ENCODE peak calls at places on chromosomes 13 and 19, in four cellular contexts. K is left lung, A is BJ, Y is A673. G is an unnamed sample.

GRCh38 chr13:79051472-79051871 is 354.6 kb downstream of the RBM26 start:
- DNase-seq in K (no peak), A (no peak), Y (no peak), G (no peak)

GRCh38 chr13:28492527-28493367 is 2.2 kb downstream of the FLT1 start:
- DNase-seq in K (no peak), A (peak), Y (no peak), G (no peak)

GRCh38 chr13:93045836-93046235 is 180.8 kb upstream of the GPC6 start:
- DNase-seq in K (no peak), A (no peak), Y (no peak), G (no peak)

GRCh38 chr19:17931532-17932191 is 1.2 kb upstream of the CCDC124 start:
- DNase-seq in K (no peak), A (no peak), Y (no peak), G (no peak)

GRCh38 chr13:111129465-111130110 is 14.5 kb downstream of the ARHGEF7 start:
- DNase-seq in K (no peak), A (no peak), Y (no peak), G (no peak)

GRCh38 chr13:21637296-21637695 is 33.3 kb upstream of the MICU2 start:
- DNase-seq in K (peak), A (no peak), Y (no peak), G (peak)

GRCh38 chr19:55166530-55167268 is at the start of gene DNAAF3:
- DNase-seq in K (peak), A (peak), Y (peak), G (peak)

GRCh38 chr13:111845621-111846351 is 221.2 kb upstream of the SOX1 start:
- DNase-seq in K (peak), A (no peak), Y (no peak), G (no peak)

GRCh38 chr19:19582471-19582870 is 36.0 kb downstream of the PBX4 start:
- DNase-seq in K (peak), A (no peak), Y (no peak), G (no peak)

GRCh38 chr13:67048084-67048792 is 181.9 kb downstream of the PCDH9 start:
- DNase-seq in K (no peak), A (peak), Y (no peak), G (peak)

GRCh38 chr13:106143930-106144709 is 391.3 kb downstream of the EFNB2 start:
- DNase-seq in K (no peak), A (no peak), Y (no peak), G (no peak)

GRCh38 chr13:112889351-112890290 is 79.4 kb upstream of the MCF2L start:
- DNase-seq in K (peak), A (no peak), Y (no peak), G (no peak)

GRCh38 chr19:44529541-44529940 is at the start of gene CEACAM20:
- DNase-seq in K (no peak), A (no peak), Y (no peak), G (no peak)

GRCh38 chr13:55410398-55411330 is 1730.1 kb upstream of the PRR20A start:
- DNase-seq in K (no peak), A (no peak), Y (no peak), G (no peak)

GRCh38 chr19:14113762-14114414 is 3.7 kb downstream of the PRKACA start:
- DNase-seq in K (peak), A (no peak), Y (no peak), G (no peak)

GRCh38 chr19:49672131-49672919 is 4.7 kb upstream of the PRMT1 start:
- DNase-seq in K (peak), A (no peak), Y (peak), G (peak)

GRCh38 chr19:2122251-2122650 is 25.5 kb downstream of the IZUMO4 start:
- DNase-seq in K (no peak), A (no peak), Y (no peak), G (no peak)

GRCh38 chr13:95552539-95553270 is at the start of gene CLDN10:
- DNase-seq in K (peak), A (no peak), Y (no peak), G (no peak)

GRCh38 chr19:16899566-16900075 is 10.8 kb downstream of the F2RL3 start:
- DNase-seq in K (no peak), A (no peak), Y (no peak), G (peak)

GRCh38 chr13:37118002-37118401 is 12.5 kb upstream of the CSNK1A1L start:
- DNase-seq in K (no peak), A (no peak), Y (no peak), G (peak)

GRCh38 chr13:51222510-51223283 is 499 bp downstream of the FAM124A start:
- DNase-seq in K (peak), A (no peak), Y (peak), G (no peak)

GRCh38 chr13:64369121-64369520 is 2861.0 kb downstream of the PCDH9 start:
- DNase-seq in K (no peak), A (no peak), Y (peak), G (peak)

GRCh38 chr13:44321961-44322360 is 51.7 kb upstream of the SERP2 start:
- DNase-seq in K (no peak), A (no peak), Y (no peak), G (no peak)

GRCh38 chr13:44323754-44324153 is 49.9 kb upstream of the SERP2 start:
- DNase-seq in K (no peak), A (no peak), Y (no peak), G (no peak)

GRCh38 chr13:44326961-44327360 is 46.7 kb upstream of the SERP2 start:
- DNase-seq in K (no peak), A (no peak), Y (no peak), G (no peak)

GRCh38 chr13:44320611-44321010 is 53.0 kb upstream of the SERP2 start:
- DNase-seq in K (no peak), A (no peak), Y (no peak), G (no peak)

GRCh38 chr13:44322928-44323327 is 50.7 kb upstream of the SERP2 start:
- DNase-seq in K (no peak), A (no peak), Y (no peak), G (no peak)
- H3K4me3 ChIP-seq in K (no peak), A (no peak), Y (no peak), G (no peak)

DNA sequence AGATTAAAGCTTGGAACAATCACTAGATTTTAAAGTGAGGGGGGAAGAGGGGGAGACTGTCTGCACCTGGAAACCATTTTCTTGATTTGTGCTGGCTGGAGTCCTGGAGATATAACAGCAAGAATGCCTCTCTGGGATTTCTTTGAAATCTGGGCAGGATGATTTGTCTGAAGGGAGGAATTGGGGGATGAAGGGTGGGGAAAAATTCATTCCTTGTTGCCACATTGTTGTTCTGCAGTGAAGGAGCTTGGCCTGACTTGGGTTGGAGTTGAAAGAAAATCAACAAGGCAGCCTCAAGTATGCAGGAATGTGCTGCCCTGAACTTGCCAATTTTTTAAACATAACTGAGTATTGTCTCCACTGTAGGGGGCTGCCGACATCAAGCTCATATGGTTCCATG is 627.6 kb upstream of the KLF12 start:
- DNase-seq in K (no peak), A (no peak), Y (no peak), G (peak)
- TF ChIP-seq CTCF in K (no peak), A (no peak), Y (no peak), G (no peak)

GRCh38 chr19:29926031-29926430 is 16.0 kb upstream of the URI1 start:
- DNase-seq in K (no peak), A (no peak), Y (no peak), G (no peak)
- H3K4me3 ChIP-seq in K (no peak), A (no peak), Y (no peak), G (no peak)

GRCh38 chr19:37719927-37720265 is 335 bp upstream of the ZNF607 start:
- DNase-seq in K (no peak), A (no peak), Y (no peak), G (no peak)
- TF ChIP-seq CTCF in K (no peak), A (no peak), Y (peak), G (no peak)

GRCh38 chr19:4391701-4392543 is 8.4 kb downstream of the SH3GL1 start:
- DNase-seq in K (peak), A (peak), Y (no peak), G (peak)
- H3K4me3 ChIP-seq in K (no peak), A (no peak), Y (no peak), G (peak)

GRCh38 chr13:43159007-43159406 is 135.6 kb downstream of the DNAJC15 start:
- DNase-seq in K (no peak), A (no peak), Y (peak), G (peak)
- TF ChIP-seq CTCF in K (no peak), A (peak), Y (no peak), G (peak)

DNA sequence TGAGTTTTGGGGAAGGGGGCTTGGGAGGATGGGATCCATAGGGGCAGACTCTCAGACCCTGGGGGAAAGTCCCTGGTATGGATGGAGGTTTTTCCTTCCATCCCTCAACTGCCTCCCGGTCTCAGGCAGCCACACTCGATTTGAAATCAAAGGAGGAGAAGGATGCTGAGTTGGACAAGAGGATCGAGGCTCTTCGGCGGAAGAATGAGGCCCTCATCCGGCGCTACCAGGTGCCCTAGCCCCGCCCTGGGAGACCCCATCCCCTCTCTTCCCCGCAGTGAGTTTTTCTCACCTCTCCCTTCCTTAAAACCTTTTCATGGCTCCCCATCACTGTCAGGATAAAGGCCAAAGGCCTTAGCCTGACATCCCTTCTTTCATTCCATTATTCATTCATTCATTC is 2.1 kb downstream of the CCDC9 start:
- DNase-seq in K (no peak), A (no peak), Y (no peak), G (no peak)
- H3K4me3 ChIP-seq in K (peak), A (peak), Y (peak), G (peak)

G was measured in cardiac fibroblast.